ENCODE peak calls at places on chromosome 2, in five cellular contexts. One of them, this sample, is unnamed.

GRCh38 chr2:214706986-214707385 is 102.5 kb downstream of the BARD1 start:
- DNase-seq in brain microvascular endothelial cell: no peak
- DNase-seq in AG04450: no peak
- DNase-seq in GM23338: peak; percentile 65
- DNase-seq in neural progenitor cell: no peak
- DNase-seq in this sample: no peak

GRCh38 chr2:180191352-180192124 is 184.4 kb upstream of the CWC22 start:
- DNase-seq in GM23338: no peak
- DNase-seq in AG04450: no peak
- DNase-seq in neural progenitor cell: no peak
- DNase-seq in brain microvascular endothelial cell: no peak
- DNase-seq in this sample: no peak

GRCh38 chr2:162297925-162298552 is 20.4 kb downstream of the IFIH1 start:
- DNase-seq in GM23338: peak; percentile 88
- DNase-seq in AG04450: peak; percentile 44
- DNase-seq in brain microvascular endothelial cell: peak; percentile 87
- DNase-seq in neural progenitor cell: peak; percentile 81
- DNase-seq in this sample: peak; percentile 1

GRCh38 chr2:198296665-198297308 is 492.4 kb downstream of the PLCL1 start:
- DNase-seq in GM23338: peak; percentile 88
- DNase-seq in AG04450: peak; percentile 24
- DNase-seq in neural progenitor cell: peak; percentile 86
- DNase-seq in brain microvascular endothelial cell: peak; percentile 38
- DNase-seq in this sample: peak; percentile 16

GRCh38 chr2:1704606-1705556 is 39.4 kb downstream of the PXDN start:
- DNase-seq in brain microvascular endothelial cell: peak; percentile 18
- DNase-seq in neural progenitor cell: no peak
- DNase-seq in AG04450: no peak
- DNase-seq in GM23338: no peak
- DNase-seq in this sample: peak; percentile 20

GRCh38 chr2:102509749-102510148 is 36.7 kb downstream of the SLC9A4 start:
- DNase-seq in neural progenitor cell: no peak
- DNase-seq in GM23338: no peak
- DNase-seq in brain microvascular endothelial cell: peak; percentile 17
- DNase-seq in AG04450: no peak
- DNase-seq in this sample: no peak

GRCh38 chr2:108593547-108594098 is 59.4 kb downstream of the LIMS1 start:
- DNase-seq in brain microvascular endothelial cell: peak; percentile 72
- DNase-seq in GM23338: no peak
- DNase-seq in neural progenitor cell: no peak
- DNase-seq in AG04450: no peak
- DNase-seq in this sample: peak; percentile 57

GRCh38 chr2:169071455-169071854 is 2.1 kb downstream of the DHRS9 start:
- DNase-seq in neural progenitor cell: no peak
- DNase-seq in brain microvascular endothelial cell: no peak
- DNase-seq in GM23338: no peak
- DNase-seq in AG04450: no peak
- DNase-seq in this sample: no peak

GRCh38 chr2:111071480-111072143 is 49.1 kb upstream of the BCL2L11 start:
- DNase-seq in neural progenitor cell: no peak
- DNase-seq in brain microvascular endothelial cell: peak; percentile 87
- DNase-seq in AG04450: peak; percentile 18
- DNase-seq in GM23338: no peak
- DNase-seq in this sample: peak; percentile 62

GRCh38 chr2:128595763-128596452 is 277.2 kb upstream of the HS6ST1 start:
- DNase-seq in GM23338: no peak
- DNase-seq in brain microvascular endothelial cell: no peak
- DNase-seq in AG04450: no peak
- DNase-seq in neural progenitor cell: no peak
- DNase-seq in this sample: no peak

GRCh38 chr2:134866498-134867099 is 28.2 kb downstream of the ACMSD start:
- DNase-seq in neural progenitor cell: no peak
- DNase-seq in brain microvascular endothelial cell: peak; percentile 8
- DNase-seq in AG04450: peak; percentile 41
- DNase-seq in GM23338: no peak
- DNase-seq in this sample: peak; percentile 51

GRCh38 chr2:115171751-115172150 is 729.3 kb downstream of the DPP10 start:
- DNase-seq in neural progenitor cell: no peak
- DNase-seq in brain microvascular endothelial cell: no peak
- DNase-seq in AG04450: no peak
- DNase-seq in GM23338: no peak
- DNase-seq in this sample: no peak

GRCh38 chr2:20444113-20444992 is 2.5 kb upstream of the RHOB start:
- DNase-seq in brain microvascular endothelial cell: peak; percentile 40
- DNase-seq in neural progenitor cell: peak; percentile 50
- DNase-seq in AG04450: no peak
- DNase-seq in GM23338: peak; percentile 65
- DNase-seq in this sample: no peak

GRCh38 chr2:122000556-122001340 is 245.3 kb downstream of the TSN start:
- DNase-seq in AG04450: no peak
- DNase-seq in neural progenitor cell: no peak
- DNase-seq in brain microvascular endothelial cell: no peak
- DNase-seq in GM23338: no peak
- DNase-seq in this sample: no peak

GRCh38 chr2:55862673-55863390 is 60.8 kb downstream of the EFEMP1 start:
- DNase-seq in neural progenitor cell: no peak
- DNase-seq in GM23338: no peak
- DNase-seq in brain microvascular endothelial cell: peak; percentile 98
- DNase-seq in AG04450: peak; percentile 99
- DNase-seq in this sample: peak; percentile 70

GRCh38 chr2:212528106-212528856 is 10.3 kb downstream of the ERBB4 start:
- DNase-seq in GM23338: no peak
- DNase-seq in AG04450: no peak
- DNase-seq in neural progenitor cell: no peak
- DNase-seq in brain microvascular endothelial cell: no peak
- DNase-seq in this sample: no peak

GRCh38 chr2:149926149-149926548 is 338.6 kb upstream of the MMADHC start:
- DNase-seq in AG04450: no peak
- DNase-seq in neural progenitor cell: no peak
- DNase-seq in brain microvascular endothelial cell: no peak
- DNase-seq in GM23338: no peak
- DNase-seq in this sample: no peak

GRCh38 chr2:190507135-190507534 is 27.4 kb downstream of the NEMP2 start:
- DNase-seq in GM23338: no peak
- DNase-seq in brain microvascular endothelial cell: no peak
- DNase-seq in AG04450: no peak
- DNase-seq in neural progenitor cell: no peak
- DNase-seq in this sample: no peak

GRCh38 chr2:121530210-121530562 is 494 bp upstream of the RNU4ATAC start:
- DNase-seq in AG04450: peak; percentile 24
- DNase-seq in brain microvascular endothelial cell: peak; percentile 63
- DNase-seq in neural progenitor cell: peak; percentile 78
- DNase-seq in GM23338: peak; percentile 81
- DNase-seq in this sample: peak; percentile 80

GRCh38 chr2:30346475-30347169 is 100.4 kb upstream of the LCLAT1 start:
- DNase-seq in neural progenitor cell: peak; percentile 61
- DNase-seq in AG04450: no peak
- DNase-seq in GM23338: peak; percentile 70
- DNase-seq in brain microvascular endothelial cell: no peak
- DNase-seq in this sample: no peak

GRCh38 chr2:225207026-225207425 is 164.8 kb upstream of the DOCK10 start:
- DNase-seq in neural progenitor cell: no peak
- DNase-seq in AG04450: no peak
- DNase-seq in brain microvascular endothelial cell: no peak
- DNase-seq in GM23338: no peak
- DNase-seq in this sample: no peak

GRCh38 chr2:148586528-148587128 is 57.9 kb upstream of the EPC2 start:
- DNase-seq in AG04450: no peak
- DNase-seq in neural progenitor cell: no peak
- DNase-seq in GM23338: peak; percentile 25
- DNase-seq in brain microvascular endothelial cell: no peak
- DNase-seq in this sample: no peak

DNA sequence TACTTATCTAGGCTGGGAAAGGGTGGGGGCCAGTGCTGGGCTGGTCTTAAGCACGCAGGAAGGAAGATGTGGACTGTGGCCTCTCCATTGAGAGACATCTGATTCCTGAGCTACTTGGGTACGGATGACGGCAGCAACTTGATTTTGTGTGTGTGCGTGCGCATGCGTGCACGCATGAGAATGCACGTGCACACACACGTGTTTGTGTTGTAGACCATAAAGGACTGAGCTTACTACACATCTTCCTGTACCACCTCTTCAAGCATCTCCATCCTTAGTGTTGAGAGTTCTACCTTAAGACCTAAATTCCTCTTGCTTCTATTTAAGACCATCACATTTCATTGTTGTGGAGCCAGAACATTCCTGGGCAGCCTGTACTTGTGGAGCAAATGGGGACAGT is 9.5 kb downstream of the WNT6 start:
- DNase-seq in GM23338: no peak
- DNase-seq in AG04450: no peak
- DNase-seq in brain microvascular endothelial cell: no peak
- DNase-seq in neural progenitor cell: no peak
- DNase-seq in this sample: no peak
- H3K27me3 ChIP-seq in GM23338: peaks cover 99% of the 10 kb centered on the region
- H3K27me3 ChIP-seq in AG04450: peaks cover 80% of the 10 kb centered on the region
- H3K27me3 ChIP-seq in brain microvascular endothelial cell: peaks cover 62% of the 10 kb centered on the region
- H3K27me3 ChIP-seq in neural progenitor cell: peaks cover 100% of the 10 kb centered on the region
- H3K27me3 ChIP-seq in this sample: peaks cover 7% of the 10 kb centered on the region

DNA sequence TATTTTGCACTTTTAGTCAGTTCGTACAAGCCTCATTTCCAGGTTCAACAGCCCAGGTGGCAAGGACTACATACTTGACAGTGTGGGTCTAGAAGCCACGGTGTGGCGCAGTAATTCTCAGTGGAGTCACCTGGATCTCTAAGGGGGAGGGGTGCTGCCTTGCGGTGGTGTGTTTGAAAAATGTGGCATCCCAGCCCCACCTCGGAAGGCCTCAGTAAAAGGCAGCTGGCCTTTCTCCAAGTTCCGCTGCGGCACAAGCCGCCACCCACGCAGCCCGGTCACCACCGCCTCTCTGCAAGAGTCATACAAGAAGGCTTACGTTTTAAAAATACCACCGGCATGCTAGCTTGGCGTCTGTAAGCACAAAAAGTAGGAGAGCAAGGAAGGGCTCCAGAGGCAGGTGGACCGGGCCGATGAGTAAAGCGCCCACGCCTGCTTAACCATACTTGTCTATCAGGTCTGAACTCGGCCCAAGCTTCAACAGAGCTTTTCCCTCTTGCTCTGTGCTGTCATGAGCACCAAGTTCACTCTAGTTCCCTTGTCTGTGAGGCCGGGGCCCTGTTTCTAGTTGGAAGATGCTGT is 49.5 kb downstream of the SPRED2 start:
- DNase-seq in AG04450: peak; percentile 82
- DNase-seq in brain microvascular endothelial cell: peak; percentile 97
- DNase-seq in GM23338: peak; percentile 38
- DNase-seq in neural progenitor cell: no peak
- DNase-seq in this sample: peak; percentile 82
- H3K4me3 ChIP-seq in AG04450: no peak overlapping the region
- H3K4me3 ChIP-seq in brain microvascular endothelial cell: peak overlapping the region; percentile 5
- H3K4me3 ChIP-seq in GM23338: no peak overlapping the region
- H3K4me3 ChIP-seq in neural progenitor cell: no peak overlapping the region
- H3K4me3 ChIP-seq in this sample: no peak overlapping the region

GRCh38 chr2:16708173-16708572 is 42.5 kb upstream of the CYRIA start:
- DNase-seq in neural progenitor cell: no peak
- DNase-seq in AG04450: no peak
- DNase-seq in brain microvascular endothelial cell: no peak
- DNase-seq in GM23338: no peak
- DNase-seq in this sample: no peak
- H3K27me3 ChIP-seq in neural progenitor cell: no peaks in the 10 kb centered on the region
- H3K27me3 ChIP-seq in AG04450: no peaks in the 10 kb centered on the region
- H3K27me3 ChIP-seq in brain microvascular endothelial cell: no peaks in the 10 kb centered on the region
- H3K27me3 ChIP-seq in GM23338: no peaks in the 10 kb centered on the region
- H3K27me3 ChIP-seq in this sample: no peaks in the 10 kb centered on the region

GRCh38 chr2:57804971-57805370 is 241.6 kb upstream of the VRK2 start:
- DNase-seq in AG04450: no peak
- DNase-seq in GM23338: no peak
- DNase-seq in brain microvascular endothelial cell: no peak
- DNase-seq in neural progenitor cell: no peak
- DNase-seq in this sample: no peak
- H3K4me3 ChIP-seq in AG04450: no peak overlapping the region
- H3K4me3 ChIP-seq in GM23338: no peak overlapping the region
- H3K4me3 ChIP-seq in brain microvascular endothelial cell: no peak overlapping the region
- H3K4me3 ChIP-seq in neural progenitor cell: no peak overlapping the region
- H3K4me3 ChIP-seq in this sample: no peak overlapping the region

GRCh38 chr2:85754313-85755095 is 713 bp downstream of the ATOH8 start:
- DNase-seq in AG04450: no peak
- DNase-seq in GM23338: peak; percentile 79
- DNase-seq in brain microvascular endothelial cell: no peak
- DNase-seq in neural progenitor cell: peak; percentile 86
- DNase-seq in this sample: peak; percentile 54

GRCh38 chr2:85756822-85757435 is 3.1 kb downstream of the ATOH8 start:
- DNase-seq in brain microvascular endothelial cell: no peak
- DNase-seq in neural progenitor cell: no peak
- DNase-seq in GM23338: no peak
- DNase-seq in AG04450: no peak
- DNase-seq in this sample: no peak

GRCh38 chr2:85753525-85754312 is at the start of gene ATOH8:
- DNase-seq in GM23338: peak; percentile 87
- DNase-seq in brain microvascular endothelial cell: peak; percentile 32
- DNase-seq in neural progenitor cell: peak; percentile 76
- DNase-seq in AG04450: no peak
- DNase-seq in this sample: peak; percentile 76

GRCh38 chr2:85756195-85756594 is 2.4 kb downstream of the ATOH8 start:
- DNase-seq in brain microvascular endothelial cell: no peak
- DNase-seq in AG04450: no peak
- DNase-seq in neural progenitor cell: no peak
- DNase-seq in GM23338: no peak
- DNase-seq in this sample: no peak

DNA sequence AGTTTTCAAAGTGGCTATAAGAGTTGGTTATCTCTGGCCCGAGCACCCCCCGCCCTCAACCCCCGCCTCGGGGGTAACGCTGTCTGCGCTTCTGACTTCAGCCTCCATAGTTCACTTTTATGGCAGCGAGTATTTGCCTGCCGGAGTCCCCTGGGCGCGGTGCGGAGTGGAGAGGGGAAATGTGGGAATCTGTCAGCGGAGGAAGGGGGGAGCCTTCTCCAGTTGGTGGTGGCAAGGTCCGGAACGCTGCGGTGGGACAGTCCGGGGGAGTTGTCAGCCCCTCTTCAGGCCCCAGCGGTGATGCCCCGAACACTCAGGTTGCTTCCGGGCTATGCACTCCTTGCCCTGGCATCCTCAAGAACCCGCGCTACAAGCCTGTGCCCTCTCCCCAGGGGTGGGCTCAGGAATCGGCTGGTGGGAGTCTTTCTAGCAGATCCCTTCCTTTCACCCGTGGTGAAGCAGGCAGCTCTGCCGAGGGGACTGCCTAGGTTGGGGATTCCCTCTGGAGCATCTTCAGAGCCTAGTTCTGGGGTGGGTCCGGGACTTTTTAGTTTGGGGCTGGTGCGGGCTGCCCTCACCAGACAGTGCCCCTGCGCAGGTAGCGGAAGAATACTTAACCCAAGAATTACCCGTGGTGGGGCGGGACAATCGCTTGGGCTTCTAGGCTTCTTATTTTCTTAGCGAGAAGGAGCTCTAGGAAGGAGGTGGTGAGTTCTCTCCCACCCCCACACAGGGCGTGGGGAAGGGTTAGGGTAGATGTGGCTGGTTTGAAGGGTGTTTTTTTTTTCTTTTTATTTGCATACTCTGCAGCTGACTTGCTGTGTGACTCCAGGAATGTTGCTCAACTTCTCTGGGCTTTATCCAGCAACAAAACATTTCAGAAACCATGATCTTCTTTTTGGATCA is 1.6 kb downstream of the ATOH8 start:
- DNase-seq in brain microvascular endothelial cell: no peak
- DNase-seq in GM23338: no peak
- DNase-seq in AG04450: no peak
- DNase-seq in neural progenitor cell: peak; percentile 25
- DNase-seq in this sample: peak; percentile 75
- H3K27me3 ChIP-seq in brain microvascular endothelial cell: peaks cover 5% of the 10 kb centered on the region
- H3K27me3 ChIP-seq in GM23338: peaks cover 80% of the 10 kb centered on the region
- H3K27me3 ChIP-seq in AG04450: peaks cover 5% of the 10 kb centered on the region
- H3K27me3 ChIP-seq in neural progenitor cell: peaks cover 99% of the 10 kb centered on the region
- H3K27me3 ChIP-seq in this sample: no peaks in the 10 kb centered on the region

GRCh38 chr2:227870710-227871374 is 589 bp upstream of the DAW1 start:
- DNase-seq in GM23338: peak; percentile 37
- DNase-seq in brain microvascular endothelial cell: peak; percentile 91
- DNase-seq in AG04450: peak; percentile 71
- DNase-seq in neural progenitor cell: no peak
- DNase-seq in this sample: peak; percentile 58
- H3K4me3 ChIP-seq in GM23338: peak overlapping the region; percentile 77
- H3K4me3 ChIP-seq in brain microvascular endothelial cell: peak overlapping the region; percentile 58
- H3K4me3 ChIP-seq in AG04450: peak overlapping the region; percentile 55
- H3K4me3 ChIP-seq in neural progenitor cell: no peak overlapping the region
- H3K4me3 ChIP-seq in this sample: no peak overlapping the region